ENCODE peak calls at places on chromosomes 5 and 9, in eight cellular contexts. N, H, I, Y, F, P, E and C are unnamed samples.

GRCh38 chr9:122097679-122098315 is 4.7 kb upstream of the TTLL11 start:
- DNase-seq in N (no peak), H (no peak), I (no peak), Y (peak), F (no peak), P (no peak), E (no peak), C (no peak)

GRCh38 chr5:159003045-159004030 is 96.4 kb downstream of the EBF1 start:
- DNase-seq in N (no peak), H (no peak), I (no peak), Y (no peak), F (peak), P (no peak), E (no peak), C (no peak)

GRCh38 chr5:79702606-79703380 is 13.2 kb downstream of the CMYA5 start:
- DNase-seq in N (no peak), H (no peak), I (peak), Y (no peak), F (peak), P (no peak), E (no peak), C (peak)

GRCh38 chr5:151405334-151405872 is 42.0 kb upstream of the SLC36A1 start:
- DNase-seq in N (no peak), H (no peak), I (no peak), Y (no peak), F (no peak), P (no peak), E (no peak), C (no peak)

GRCh38 chr5:143760755-143761154 is 51.2 kb upstream of the HMHB1 start:
- DNase-seq in N (no peak), H (no peak), I (no peak), Y (no peak), F (no peak), P (no peak), E (no peak), C (no peak)

GRCh38 chr5:57327934-57328333 is 154.1 kb downstream of the GPBP1 start:
- DNase-seq in N (no peak), H (no peak), I (no peak), Y (no peak), F (peak), P (no peak), E (no peak), C (no peak)

GRCh38 chr9:116390306-116391228 is 237.0 kb downstream of the PAPPA start:
- DNase-seq in N (no peak), H (no peak), I (no peak), Y (no peak), F (no peak), P (no peak), E (no peak), C (no peak)

GRCh38 chr5:58244819-58245478 is 214.9 kb downstream of the PLK2 start:
- DNase-seq in N (no peak), H (no peak), I (no peak), Y (no peak), F (no peak), P (no peak), E (no peak), C (no peak)

GRCh38 chr5:173802670-173803165 is 85.4 kb upstream of the CPEB4 start:
- DNase-seq in N (no peak), H (no peak), I (no peak), Y (peak), F (peak), P (peak), E (no peak), C (no peak)

GRCh38 chr5:8788246-8788645 is 757.6 kb downstream of the SEMA5A start:
- DNase-seq in N (no peak), H (no peak), I (no peak), Y (no peak), F (no peak), P (no peak), E (no peak), C (no peak)

GRCh38 chr5:73444499-73445432 is 3.8 kb downstream of the FOXD1 start:
- DNase-seq in N (no peak), H (no peak), I (no peak), Y (no peak), F (no peak), P (no peak), E (no peak), C (no peak)

GRCh38 chr5:69212022-69212421 is 22.6 kb downstream of the CENPH start:
- DNase-seq in N (no peak), H (no peak), I (no peak), Y (no peak), F (no peak), P (no peak), E (no peak), C (no peak)

GRCh38 chr9:92247981-92248380 is 45.5 kb downstream of the IARS1 start:
- DNase-seq in N (no peak), H (no peak), I (no peak), Y (no peak), F (no peak), P (no peak), E (no peak), C (no peak)

GRCh38 chr5:77620404-77620803 is 18.1 kb downstream of the OTP start:
- DNase-seq in N (no peak), H (no peak), I (no peak), Y (no peak), F (peak), P (no peak), E (no peak), C (no peak)

GRCh38 chr9:137116728-137117127 is 2.2 kb upstream of the DPP7 start:
- DNase-seq in N (no peak), H (no peak), I (no peak), Y (no peak), F (no peak), P (no peak), E (no peak), C (no peak)

GRCh38 chr5:138979684-138980275 is 104.6 kb upstream of the LRRTM2 start:
- DNase-seq in N (no peak), H (no peak), I (peak), Y (no peak), F (no peak), P (no peak), E (no peak), C (no peak)

GRCh38 chr5:132257131-132258101 is at the start of gene PDLIM4:
- DNase-seq in N (no peak), H (no peak), I (no peak), Y (peak), F (peak), P (no peak), E (no peak), C (peak)

GRCh38 chr5:178274826-178275537 is 42.4 kb upstream of the PHYKPL start:
- DNase-seq in N (no peak), H (no peak), I (no peak), Y (no peak), F (no peak), P (no peak), E (no peak), C (no peak)

GRCh38 chr9:14158911-14159310 is 155.0 kb downstream of the NFIB start:
- DNase-seq in N (no peak), H (no peak), I (no peak), Y (no peak), F (peak), P (no peak), E (no peak), C (no peak)

GRCh38 chr9:84673806-84674205 is 4.3 kb downstream of the NTRK2 start:
- DNase-seq in N (no peak), H (no peak), I (no peak), Y (no peak), F (no peak), P (no peak), E (no peak), C (no peak)

GRCh38 chr5:68415177-68416085 is 199.9 kb downstream of the PIK3R1 start:
- DNase-seq in N (no peak), H (no peak), I (no peak), Y (no peak), F (no peak), P (no peak), E (no peak), C (no peak)

GRCh38 chr9:38346811-38347735 is 45.4 kb upstream of the ALDH1B1 start:
- DNase-seq in N (no peak), H (no peak), I (no peak), Y (peak), F (no peak), P (no peak), E (no peak), C (no peak)

GRCh38 chr9:79524266-79524665 is 47.5 kb upstream of the TLE4 start:
- DNase-seq in N (no peak), H (no peak), I (no peak), Y (no peak), F (no peak), P (no peak), E (no peak), C (no peak)

GRCh38 chr9:137252555-137253506 is 1.7 kb downstream of the STPG3 start:
- DNase-seq in N (no peak), H (no peak), I (no peak), Y (no peak), F (no peak), P (no peak), E (no peak), C (no peak)

GRCh38 chr5:7397005-7397546 is 1.1 kb downstream of the ADCY2 start:
- DNase-seq in N (no peak), H (no peak), I (no peak), Y (no peak), F (no peak), P (peak), E (no peak), C (no peak)

GRCh38 chr9:92292338-92293074 is 991 bp downstream of the IARS1 start:
- DNase-seq in N (no peak), H (no peak), I (no peak), Y (no peak), F (peak), P (no peak), E (no peak), C (no peak)

GRCh38 chr9:12955510-12956163 is 180.8 kb downstream of the LURAP1L start:
- DNase-seq in N (no peak), H (no peak), I (no peak), Y (no peak), F (no peak), P (no peak), E (no peak), C (peak)

GRCh38 chr5:137624786-137625349 is 111.0 kb downstream of the KLHL3 start:
- DNase-seq in N (no peak), H (no peak), I (no peak), Y (no peak), F (no peak), P (no peak), E (no peak), C (no peak)

GRCh38 chr9:33249087-33249657 is 9.2 kb downstream of the SPINK4 start:
- DNase-seq in N (no peak), H (no peak), I (no peak), Y (no peak), F (no peak), P (no peak), E (no peak), C (no peak)

GRCh38 chr5:149603210-149603609 is 21.9 kb downstream of the ARHGEF37 start:
- DNase-seq in N (no peak), H (no peak), I (no peak), Y (no peak), F (no peak), P (no peak), E (no peak), C (no peak)

GRCh38 chr5:149550608-149551226 is 522 bp downstream of the CSNK1A1 start:
- DNase-seq in N (peak), H (no peak), I (no peak), Y (no peak), F (peak), P (no peak), E (no peak), C (no peak)

GRCh38 chr5:179863449-179864085 is 5.0 kb upstream of the MRNIP start:
- DNase-seq in N (no peak), H (no peak), I (no peak), Y (no peak), F (no peak), P (no peak), E (no peak), C (no peak)

GRCh38 chr9:8208465-8208864 is 408.9 kb upstream of the DMAC1 start:
- DNase-seq in N (no peak), H (no peak), I (no peak), Y (no peak), F (no peak), P (no peak), E (no peak), C (no peak)

GRCh38 chr9:31601666-31602065 is 782.8 kb upstream of the ACO1 start:
- DNase-seq in N (no peak), H (no peak), I (no peak), Y (no peak), F (no peak), P (no peak), E (no peak), C (no peak)

GRCh38 chr5:111765613-111766012 is 8.6 kb upstream of the NREP start:
- DNase-seq in N (no peak), H (no peak), I (no peak), Y (no peak), F (no peak), P (no peak), E (no peak), C (no peak)

GRCh38 chr5:20470997-20471396 is 483.0 kb upstream of the CDH18 start:
- DNase-seq in N (no peak), H (no peak), I (no peak), Y (no peak), F (no peak), P (no peak), E (no peak), C (no peak)